ENCODE peak calls at places on chromosomes 13 and 19, in ten cellular contexts. R, J, Z, Q, H, F, E, C, L and P are unnamed samples.

GRCh38 chr13:109205315-109205714 is 575.9 kb downstream of the MYO16 start:
- DNase-seq in R (peak), J (no peak), Z (peak), Q (no peak), H (no peak), F (no peak), E (no peak), C (no peak), L (no peak), P (peak)

GRCh38 chr13:82330499-82330898 is 1551.8 kb downstream of the SLITRK1 start:
- DNase-seq in R (no peak), J (no peak), Z (peak), Q (no peak), H (no peak), F (no peak), E (no peak), C (no peak), L (peak), P (no peak)

GRCh38 chr19:47430041-47430802 is 10.9 kb upstream of the MEIS3 start:
- DNase-seq in R (peak), J (no peak), Z (peak), Q (peak), H (no peak), F (peak), E (peak), C (peak), L (no peak), P (peak)

GRCh38 chr19:35442091-35442490 is 6.0 kb upstream of the FFAR2 start:
- DNase-seq in R (no peak), J (no peak), Z (no peak), Q (no peak), H (no peak), F (no peak), E (peak), C (no peak), L (no peak), P (no peak)

GRCh38 chr19:43699506-43700367 is 16.1 kb upstream of the IRGC start:
- DNase-seq in R (peak), J (no peak), Z (peak), Q (peak), H (peak), F (peak), E (peak), C (no peak), L (peak), P (peak)

GRCh38 chr19:35211545-35212230 is 16.9 kb downstream of the FAM187B start:
- DNase-seq in R (no peak), J (peak), Z (no peak), Q (no peak), H (peak), F (no peak), E (peak), C (no peak), L (no peak), P (no peak)

GRCh38 chr13:85241045-85241444 is 558.2 kb downstream of the SLITRK6 start:
- DNase-seq in R (peak), J (no peak), Z (peak), Q (no peak), H (no peak), F (no peak), E (no peak), C (no peak), L (peak), P (no peak)

GRCh38 chr13:112095354-112095753 is 28.4 kb downstream of the SOX1 start:
- DNase-seq in R (no peak), J (no peak), Z (no peak), Q (no peak), H (no peak), F (no peak), E (no peak), C (no peak), L (no peak), P (no peak)

GRCh38 chr19:31272707-31273106 is 76.5 kb downstream of the TSHZ3 start:
- DNase-seq in R (no peak), J (no peak), Z (no peak), Q (no peak), H (no peak), F (no peak), E (no peak), C (no peak), L (no peak), P (no peak)

GRCh38 chr13:32246468-32246867 is 68.7 kb downstream of the ZAR1L start:
- DNase-seq in R (peak), J (peak), Z (peak), Q (peak), H (peak), F (peak), E (peak), C (peak), L (peak), P (peak)

GRCh38 chr13:65368832-65369231 is 1861.3 kb downstream of the PCDH9 start:
- DNase-seq in R (no peak), J (no peak), Z (no peak), Q (no peak), H (no peak), F (no peak), E (no peak), C (no peak), L (no peak), P (no peak)

GRCh38 chr19:58227964-58228583 is 640 bp upstream of the ZNF544 start:
- DNase-seq in R (no peak), J (no peak), Z (no peak), Q (peak), H (no peak), F (no peak), E (peak), C (no peak), L (peak), P (no peak)

GRCh38 chr13:99215466-99215865 is 14.8 kb downstream of the UBAC2 start:
- DNase-seq in R (no peak), J (no peak), Z (no peak), Q (no peak), H (peak), F (no peak), E (no peak), C (no peak), L (no peak), P (no peak)

GRCh38 chr19:2986951-2987491 is 9.7 kb downstream of the TLE6 start:
- DNase-seq in R (no peak), J (no peak), Z (no peak), Q (peak), H (no peak), F (peak), E (no peak), C (no peak), L (no peak), P (no peak)

GRCh38 chr19:49149652-49150105 is 5.5 kb downstream of the HRC start:
- DNase-seq in R (peak), J (peak), Z (peak), Q (peak), H (peak), F (peak), E (peak), C (peak), L (peak), P (peak)

GRCh38 chr13:29006359-29006850 is 186.3 kb downstream of the MTUS2 start:
- DNase-seq in R (no peak), J (no peak), Z (no peak), Q (no peak), H (no peak), F (no peak), E (no peak), C (no peak), L (no peak), P (no peak)

GRCh38 chr13:45811891-45812583 is 39.5 kb downstream of the SIAH3 start:
- DNase-seq in R (peak), J (peak), Z (no peak), Q (no peak), H (no peak), F (no peak), E (no peak), C (no peak), L (no peak), P (no peak)

GRCh38 chr13:46475586-46475991 is 77.4 kb upstream of the LRCH1 start:
- DNase-seq in R (peak), J (no peak), Z (peak), Q (no peak), H (no peak), F (no peak), E (no peak), C (no peak), L (peak), P (no peak)

GRCh38 chr13:111950697-111951096 is 116.3 kb upstream of the SOX1 start:
- DNase-seq in R (no peak), J (no peak), Z (no peak), Q (no peak), H (no peak), F (no peak), E (no peak), C (no peak), L (no peak), P (no peak)

DNA sequence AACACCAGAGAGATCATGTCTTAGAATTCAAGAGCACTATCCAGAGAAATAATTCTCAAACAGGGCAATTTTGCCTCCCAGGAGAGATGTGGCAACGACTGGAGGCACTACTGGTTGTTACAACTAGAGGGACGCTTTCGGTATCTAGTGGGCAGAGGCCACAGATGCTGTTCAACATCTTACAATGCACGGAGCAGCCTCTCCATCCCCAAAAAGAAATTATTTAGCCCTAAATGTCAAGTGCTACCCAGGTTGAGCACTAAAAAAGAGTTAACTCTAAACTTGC is 78.6 kb downstream of the ABCC4 start:
- DNase-seq in R (no peak), J (no peak), Z (no peak), Q (no peak), H (peak), F (no peak), E (no peak), C (no peak), L (no peak), P (no peak)
- TF ChIP-seq CTCF in R (no peak), J (no peak), Z (no peak), Q (peak), H (no peak), F (no peak), E (no peak), C (no peak), L (peak), P (no peak)

GRCh38 chr19:56748443-56748842 is 76.9 kb upstream of the ZNF835 start:
- DNase-seq in R (no peak), J (no peak), Z (no peak), Q (no peak), H (no peak), F (no peak), E (peak), C (no peak), L (peak), P (no peak)
- TF ChIP-seq CTCF in R (peak), J (no peak), Z (no peak), Q (peak), H (no peak), F (no peak), E (peak), C (no peak), L (no peak), P (peak)

GRCh38 chr19:14152713-14153112 is 16.3 kb upstream of the ASF1B start:
- DNase-seq in R (no peak), J (no peak), Z (no peak), Q (no peak), H (no peak), F (no peak), E (no peak), C (no peak), L (no peak), P (no peak)
- TF ChIP-seq CTCF in R (no peak), J (no peak), Z (no peak), Q (no peak), H (no peak), F (no peak), E (no peak), C (no peak), L (no peak), P (no peak)

GRCh38 chr19:16891696-16892382 is 3.0 kb downstream of the F2RL3 start:
- DNase-seq in R (no peak), J (no peak), Z (no peak), Q (no peak), H (no peak), F (no peak), E (no peak), C (no peak), L (no peak), P (no peak)

GRCh38 chr19:16893686-16893990 is 4.8 kb downstream of the F2RL3 start:
- DNase-seq in R (no peak), J (no peak), Z (no peak), Q (no peak), H (no peak), F (no peak), E (no peak), C (no peak), L (no peak), P (no peak)

GRCh38 chr19:16894080-16894479 is 5.3 kb downstream of the F2RL3 start:
- DNase-seq in R (no peak), J (no peak), Z (no peak), Q (no peak), H (no peak), F (no peak), E (no peak), C (no peak), L (no peak), P (no peak)

GRCh38 chr19:16892868-16893685 is 4.3 kb downstream of the F2RL3 start:
- DNase-seq in R (no peak), J (no peak), Z (no peak), Q (no peak), H (no peak), F (no peak), E (no peak), C (no peak), L (no peak), P (no peak)

GRCh38 chr19:16892438-16892837 is 3.6 kb downstream of the F2RL3 start:
- DNase-seq in R (no peak), J (no peak), Z (no peak), Q (no peak), H (no peak), F (no peak), E (no peak), C (no peak), L (no peak), P (no peak)
- TF ChIP-seq CTCF in R (no peak), J (no peak), Z (no peak), Q (no peak), H (no peak), F (no peak), E (no peak), C (no peak), L (no peak), P (no peak)

GRCh38 chr13:50974268-50974667 is 64.7 kb downstream of the RNASEH2B start:
- DNase-seq in R (no peak), J (no peak), Z (no peak), Q (no peak), H (no peak), F (no peak), E (no peak), C (no peak), L (no peak), P (no peak)

DNA sequence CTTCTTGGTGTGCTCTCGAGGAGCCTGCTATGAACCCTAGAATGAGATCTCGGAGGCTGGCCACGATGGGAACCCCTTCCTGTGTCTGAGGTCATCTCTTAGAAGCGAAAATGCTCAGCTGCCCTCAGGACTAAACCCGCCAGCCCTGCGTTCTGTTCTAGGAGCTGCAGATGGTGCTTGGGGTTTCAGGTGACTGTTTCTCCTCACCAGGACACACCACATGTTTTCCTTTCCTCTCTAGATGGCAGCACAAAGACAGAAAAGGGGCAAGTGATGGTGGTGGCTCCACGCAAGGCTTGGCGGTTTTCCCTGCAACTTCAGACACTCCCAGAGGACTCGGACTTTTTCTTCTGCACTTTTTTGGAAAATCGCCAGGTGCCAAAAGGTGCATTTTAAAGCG is 60.1 kb downstream of the RNASEH2B start:
- DNase-seq in R (peak), J (no peak), Z (peak), Q (peak), H (no peak), F (peak), E (no peak), C (no peak), L (peak), P (peak)
- TF ChIP-seq CTCF in R (no peak), J (no peak), Z (no peak), Q (peak), H (no peak), F (no peak), E (no peak), C (no peak), L (peak), P (no peak)

DNA sequence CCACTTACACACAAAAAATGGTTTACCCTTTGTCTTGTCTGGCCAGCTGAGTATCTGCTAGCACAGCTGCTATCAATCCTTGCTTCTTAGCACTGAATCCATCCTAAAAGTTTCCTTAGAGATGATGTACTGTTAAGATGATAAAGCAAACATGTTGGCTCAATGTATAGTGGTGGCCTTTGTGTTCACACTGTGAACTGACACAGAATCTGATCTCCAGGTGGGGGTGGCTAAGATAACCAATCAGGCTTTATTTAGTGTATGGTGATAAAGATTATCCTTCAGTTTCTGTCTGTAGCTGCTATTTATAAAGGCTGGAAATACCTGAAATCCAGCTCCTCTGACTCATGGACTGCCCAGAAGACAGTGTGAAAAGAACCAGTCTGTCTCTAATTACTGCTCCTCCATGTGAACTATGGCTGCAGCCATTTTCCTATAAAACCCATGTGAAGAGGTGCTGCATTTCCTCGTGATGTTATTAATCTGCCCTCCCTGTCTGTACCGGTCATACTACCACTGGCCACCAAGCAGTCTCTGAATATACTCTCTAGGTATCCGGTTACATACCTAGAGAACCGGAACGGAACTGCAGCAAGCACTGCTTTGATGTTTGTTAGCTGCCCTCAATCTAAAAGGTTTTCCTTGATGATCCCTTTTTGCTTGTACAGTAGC is 238.1 kb downstream of the LHFPL6 start:
- DNase-seq in R (peak), J (no peak), Z (peak), Q (peak), H (no peak), F (no peak), E (no peak), C (peak), L (no peak), P (peak)
- TF ChIP-seq CTCF in R (no peak), J (no peak), Z (no peak), Q (no peak), H (no peak), F (no peak), E (no peak), C (no peak), L (peak), P (no peak)

GRCh38 chr13:43111887-43112400 is 88.6 kb downstream of the DNAJC15 start:
- DNase-seq in R (no peak), J (no peak), Z (no peak), Q (no peak), H (no peak), F (no peak), E (no peak), C (no peak), L (no peak), P (no peak)
- TF ChIP-seq CTCF in R (no peak), J (no peak), Z (no peak), Q (no peak), H (no peak), F (no peak), E (no peak), C (no peak), L (no peak), P (no peak)

DNA sequence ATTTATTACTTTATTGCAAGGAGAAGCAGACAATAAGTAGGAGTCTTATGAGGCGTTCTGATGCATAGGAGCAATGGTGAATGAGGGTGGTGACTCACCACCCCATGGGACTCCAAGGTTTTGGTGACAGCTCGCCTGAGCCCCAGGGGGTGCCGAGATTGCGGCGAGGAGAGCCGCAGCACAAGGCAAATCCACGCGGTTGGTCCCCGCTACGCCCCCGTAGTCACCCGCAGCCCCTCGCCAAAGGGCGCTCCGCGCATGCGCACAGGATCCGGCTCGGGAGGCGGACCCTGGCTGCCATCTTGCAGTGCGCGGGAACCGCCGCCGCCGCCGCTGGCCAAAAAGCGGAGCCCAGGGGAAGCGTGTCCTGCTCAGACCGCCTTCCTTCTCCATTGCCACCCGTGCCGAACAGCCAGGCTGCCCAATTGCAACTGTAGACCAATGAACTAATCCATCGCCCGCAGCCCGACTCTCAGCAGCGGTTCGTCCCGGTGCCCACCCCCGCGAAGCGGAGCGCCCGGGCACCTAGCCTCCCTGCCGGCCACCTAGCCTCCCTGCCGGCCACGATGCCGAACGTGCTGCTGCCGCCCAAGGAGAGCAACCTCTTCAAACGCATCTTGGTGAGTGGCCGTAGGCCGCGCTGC is at the start of gene NAA16:
- DNase-seq in R (peak), J (peak), Z (peak), Q (peak), H (peak), F (peak), E (peak), C (peak), L (peak), P (peak)
- TF ChIP-seq CTCF in R (no peak), J (no peak), Z (no peak), Q (no peak), H (no peak), F (no peak), E (no peak), C (no peak), L (no peak), P (no peak)

DNA sequence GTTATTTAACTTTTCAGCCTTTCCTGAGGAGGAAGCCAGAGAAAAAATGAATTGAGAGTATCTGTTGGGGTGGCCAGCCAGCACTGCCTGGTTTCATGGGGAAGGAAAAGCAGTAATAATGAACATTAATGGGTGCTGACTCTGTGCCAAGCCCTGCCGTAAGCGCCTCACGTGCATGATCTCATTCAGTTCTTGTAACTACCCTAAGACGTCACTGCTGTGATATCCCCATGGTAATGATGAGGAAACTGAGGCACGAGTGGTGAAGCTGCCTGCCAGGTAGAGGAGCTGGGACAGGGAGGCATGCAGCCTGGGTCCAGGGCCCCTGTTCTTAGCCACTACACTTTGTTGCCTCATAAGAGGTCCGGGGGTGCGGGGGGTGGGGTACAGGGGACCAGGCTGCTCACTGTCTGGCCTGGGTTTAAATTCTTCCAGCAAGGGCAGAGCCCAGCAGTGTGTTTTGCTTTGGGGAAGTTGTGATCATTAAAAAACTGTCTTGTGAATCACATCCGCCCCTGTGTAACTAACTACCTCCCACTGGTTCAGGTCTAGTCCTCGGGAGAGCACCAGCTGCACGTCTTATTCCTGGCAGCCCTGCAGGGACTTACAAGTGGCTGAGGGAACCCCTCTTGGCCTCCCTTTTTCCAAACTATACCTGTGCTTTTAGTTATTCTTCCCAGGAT is 127.3 kb downstream of the SIPA1L3 start:
- DNase-seq in R (peak), J (no peak), Z (peak), Q (no peak), H (no peak), F (no peak), E (no peak), C (no peak), L (peak), P (peak)
- TF ChIP-seq CTCF in R (no peak), J (no peak), Z (no peak), Q (no peak), H (no peak), F (no peak), E (no peak), C (no peak), L (no peak), P (no peak)

DNA sequence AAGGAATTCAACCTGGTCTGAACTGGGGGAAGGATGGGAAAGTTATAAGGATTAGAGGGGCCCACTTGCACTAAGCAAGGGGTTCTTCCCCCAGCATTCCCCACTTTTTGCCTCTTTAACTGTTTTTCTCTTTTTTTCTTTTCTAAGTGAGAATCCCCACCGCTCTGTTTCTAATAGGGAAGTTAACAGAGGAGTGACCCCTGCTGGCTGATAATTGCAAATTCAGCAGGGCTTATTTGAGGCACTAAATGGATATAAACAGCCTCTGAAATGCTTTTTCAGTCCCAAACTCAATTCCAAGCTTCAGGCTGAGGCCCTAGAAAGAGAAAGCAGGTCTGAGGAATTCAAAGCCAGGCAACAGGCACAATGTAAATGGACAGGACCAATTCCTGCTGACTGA is 38.2 kb upstream of the CEACAM21 start:
- DNase-seq in R (no peak), J (no peak), Z (peak), Q (no peak), H (no peak), F (peak), E (no peak), C (no peak), L (peak), P (no peak)
- TF ChIP-seq CTCF in R (peak), J (no peak), Z (peak), Q (peak), H (no peak), F (peak), E (peak), C (peak), L (peak), P (peak)